ENCODE peak calls at places on chromosomes 3 and 15, in ten cellular contexts. N is Calu3; E is stimulated activated CD8-positive, alpha-beta memory T cell treated with anti-CD3 and anti-CD28 coated beads, Interleukin-4, amount 100 ng/mL, for 4 hours; X is D721Med; F is activated T-helper 1 cell treated with anti-CD3 and anti-CD28 coated beads, Interleukin-2, amount 50 U/mL, for 16 hours; J is GM04504; D is islet precursor cell; S is HTR-8/SVneo; C is cardiac fibroblast; M is GM20000. K is an unnamed sample.

GRCh38 chr15:65376767-65377104 is 1.1 kb downstream of the IGDCC3 start:
- DNase-seq in N (no peak), S (no peak), D (no peak), C (no peak), J (no peak), E (no peak), M (no peak), F (no peak), X (no peak), K (no peak)

GRCh38 chr3:66593978-66594377 is 93.2 kb upstream of the LRIG1 start:
- DNase-seq in S (peak), C (peak), X (no peak), M (no peak), E (no peak), J (no peak), F (no peak), N (no peak), D (no peak), K (peak)

GRCh38 chr15:76206325-76206976 is 104.8 kb downstream of the ETFA start:
- DNase-seq in C (peak), X (no peak), D (no peak), N (peak), S (no peak), E (no peak), J (no peak), F (no peak), M (peak), K (no peak)

GRCh38 chr15:73009306-73010091 is 42.8 kb upstream of the NEO1 start:
- DNase-seq in M (no peak), F (no peak), J (no peak), C (no peak), D (no peak), S (no peak), E (no peak), X (no peak), N (no peak), K (no peak)

GRCh38 chr3:19348929-19349564 is 200.7 kb downstream of the KCNH8 start:
- DNase-seq in J (no peak), D (no peak), N (peak), F (no peak), M (peak), E (no peak), X (no peak), C (peak), S (no peak), K (peak)

GRCh38 chr3:11096266-11097135 is 57.8 kb upstream of the HRH1 start:
- DNase-seq in N (peak), C (peak), F (peak), E (peak), X (peak), J (peak), M (peak), D (peak), S (peak), K (peak)

GRCh38 chr3:31102196-31102879 is 207.9 kb upstream of the GADL1 start:
- DNase-seq in C (no peak), M (no peak), S (no peak), J (no peak), F (no peak), X (no peak), D (no peak), N (no peak), E (no peak), K (no peak)

GRCh38 chr3:162777118-162777517 is 1280.5 kb downstream of the OTOL1 start:
- DNase-seq in C (no peak), X (no peak), M (no peak), S (no peak), F (no peak), N (peak), E (no peak), D (no peak), J (no peak), K (no peak)

GRCh38 chr3:87088984-87089841 is 98.3 kb upstream of the VGLL3 start:
- DNase-seq in E (no peak), M (peak), X (no peak), F (no peak), N (peak), C (peak), J (peak), D (no peak), S (peak), K (peak)

GRCh38 chr15:81941479-81941878 is 104.3 kb downstream of the MEX3B start:
- DNase-seq in M (no peak), N (no peak), C (no peak), J (no peak), S (no peak), F (no peak), D (no peak), X (no peak), E (no peak), K (no peak)

GRCh38 chr15:41332788-41333527 is at the start of gene NUSAP1:
- DNase-seq in J (no peak), S (no peak), F (no peak), C (no peak), X (no peak), D (no peak), E (no peak), N (no peak), M (peak), K (no peak)

GRCh38 chr3:42664443-42664814 is 10.9 kb downstream of the ZBTB47 start:
- DNase-seq in C (no peak), M (no peak), F (no peak), S (no peak), E (no peak), D (peak), X (no peak), J (no peak), N (no peak), K (no peak)

GRCh38 chr3:117661636-117662095 is 952.1 kb downstream of the TUSC7 start:
- DNase-seq in F (no peak), S (no peak), X (no peak), E (no peak), N (no peak), C (peak), M (no peak), D (no peak), J (no peak), K (peak)

GRCh38 chr15:74787251-74788041 is 5.6 kb downstream of the CSK start:
- DNase-seq in E (peak), X (no peak), F (peak), N (peak), M (peak), D (peak), C (peak), J (no peak), S (no peak), K (no peak)

GRCh38 chr3:102235679-102236078 is 199.1 kb upstream of the ZPLD1 start:
- DNase-seq in E (no peak), C (peak), M (no peak), X (no peak), J (no peak), D (no peak), F (no peak), S (no peak), N (no peak), K (no peak)

GRCh38 chr3:32316319-32316718 is 75.3 kb upstream of the CMTM7 start:
- DNase-seq in F (no peak), J (no peak), X (no peak), D (no peak), C (no peak), N (no peak), M (no peak), E (no peak), S (no peak), K (no peak)

GRCh38 chr15:89654847-89655805 is at the start of gene KIF7:
- DNase-seq in E (no peak), S (peak), N (peak), F (no peak), D (peak), J (no peak), X (peak), M (peak), C (peak), K (no peak)

GRCh38 chr3:7536510-7536909 is 675.6 kb downstream of the GRM7 start:
- DNase-seq in F (no peak), S (no peak), E (no peak), X (no peak), D (no peak), J (no peak), C (peak), M (no peak), N (no peak), K (no peak)

GRCh38 chr3:29822051-29822450 is 541.2 kb downstream of the RBMS3 start:
- DNase-seq in J (peak), E (no peak), C (peak), S (no peak), M (no peak), X (no peak), F (no peak), D (no peak), N (no peak), K (peak)

GRCh38 chr15:93089855-93090305 is 869 bp upstream of the RGMA start:
- DNase-seq in X (no peak), N (no peak), F (no peak), D (no peak), C (peak), M (no peak), E (no peak), S (no peak), J (no peak), K (no peak)

GRCh38 chr15:81296673-81297072 is 27.3 kb downstream of the STARD5 start:
- DNase-seq in F (peak), C (no peak), E (peak), S (no peak), J (no peak), N (no peak), D (no peak), X (no peak), M (peak), K (no peak)

GRCh38 chr3:107272471-107272870 is 104.8 kb upstream of the CCDC54 start:
- DNase-seq in X (no peak), F (no peak), C (peak), N (no peak), S (no peak), J (no peak), D (no peak), E (no peak), M (no peak), K (no peak)

GRCh38 chr3:9638939-9639338 is 10.4 kb upstream of the MTMR14 start:
- DNase-seq in M (no peak), N (no peak), X (no peak), E (no peak), D (no peak), S (no peak), F (no peak), C (no peak), J (no peak), K (no peak)

GRCh38 chr3:24315342-24315741 is 179.3 kb downstream of the THRB start:
- DNase-seq in E (no peak), J (no peak), X (no peak), M (no peak), F (no peak), C (no peak), N (no peak), S (no peak), D (no peak), K (no peak)

GRCh38 chr15:66452971-66453580 is 44.5 kb downstream of the SNAPC5 start:
- DNase-seq in E (no peak), M (no peak), J (no peak), S (no peak), F (no peak), D (no peak), C (no peak), N (no peak), X (no peak), K (no peak)

GRCh38 chr3:178532414-178532813 is 3.8 kb upstream of the KCNMB2 start:
- DNase-seq in X (no peak), F (no peak), S (no peak), N (no peak), D (no peak), E (no peak), M (no peak), C (peak), J (no peak), K (no peak)

GRCh38 chr15:41866263-41866703 is 27.6 kb downstream of the SPTBN5 start:
- DNase-seq in F (no peak), J (no peak), D (no peak), N (no peak), X (no peak), E (no peak), C (no peak), S (no peak), M (no peak), K (no peak)

GRCh38 chr15:65377976-65378366 is at the start of gene IGDCC3:
- DNase-seq in E (no peak), J (no peak), S (peak), M (no peak), F (no peak), D (peak), N (no peak), C (peak), X (no peak), K (no peak)

GRCh38 chr3:11588755-11589154 is 55.0 kb downstream of the VGLL4 start:
- DNase-seq in S (no peak), X (no peak), C (no peak), E (no peak), N (no peak), J (no peak), F (no peak), M (no peak), D (no peak), K (no peak)

GRCh38 chr3:133136114-133137041 is 98.2 kb downstream of the TMEM108 start:
- DNase-seq in E (no peak), D (no peak), F (no peak), M (no peak), S (no peak), X (no peak), N (no peak), J (no peak), C (peak), K (no peak)

GRCh38 chr3:111758642-111759041 is 100.4 kb upstream of the PHLDB2 start:
- DNase-seq in S (no peak), J (no peak), X (no peak), N (no peak), F (no peak), E (no peak), M (no peak), C (peak), D (no peak), K (no peak)

GRCh38 chr3:37995652-37996641 is 5.4 kb downstream of the VILL start:
- DNase-seq in E (no peak), F (no peak), M (no peak), N (no peak), S (no peak), D (no peak), C (no peak), J (no peak), X (no peak), K (no peak)

GRCh38 chr3:54891540-54891897 is 36.3 kb downstream of the LRTM1 start:
- DNase-seq in N (peak), M (no peak), C (peak), D (peak), J (peak), S (peak), F (no peak), E (no peak), X (no peak), K (peak)

GRCh38 chr3:71875461-71875947 is 90.6 kb upstream of the PROK2 start:
- DNase-seq in D (peak), N (peak), S (peak), C (peak), X (peak), M (peak), F (peak), J (peak), E (peak), K (peak)

GRCh38 chr3:60475096-60475495 is 776.2 kb downstream of the FHIT start:
- DNase-seq in F (no peak), J (no peak), X (no peak), M (no peak), N (no peak), S (no peak), E (no peak), C (no peak), D (no peak), K (no peak)

GRCh38 chr3:31450345-31450744 is 82.4 kb upstream of the STT3B start:
- DNase-seq in F (no peak), S (no peak), E (no peak), X (no peak), C (no peak), J (no peak), M (no peak), D (no peak), N (no peak), K (no peak)

GRCh38 chr15:40103124-40103858 is 5.4 kb downstream of the BMF start:
- DNase-seq in E (no peak), D (peak), N (peak), C (peak), S (no peak), F (no peak), J (peak), X (peak), M (no peak), K (no peak)

GRCh38 chr3:5238545-5238944 is 51.0 kb downstream of the EDEM1 start:
- DNase-seq in J (no peak), M (no peak), S (no peak), X (no peak), E (no peak), D (no peak), F (no peak), C (no peak), N (no peak), K (no peak)

GRCh38 chr15:47206358-47206978 is 510.8 kb upstream of the SEMA6D start:
- DNase-seq in E (no peak), J (no peak), C (no peak), F (no peak), X (no peak), M (no peak), S (no peak), N (no peak), D (peak), K (no peak)

K was measured in HS-27A.